ENCODE peak calls at places on chromosome 13, in eight cellular contexts. One of them, this sample, is unnamed.

GRCh38 chr13:74193391-74193790 is 59.2 kb upstream of the KLF12 start:
- DNase-seq in GM12865: no peak
- DNase-seq in foreskin fibroblast: peak; percentile 17
- DNase-seq in SK-N-SH: no peak
- DNase-seq in AG09319: no peak
- DNase-seq in tibial nerve: no peak
- DNase-seq in kidney epithelial cell: no peak
- DNase-seq in IMR-90: no peak
- DNase-seq in this sample: no peak

GRCh38 chr13:71704650-71705049 is 162.4 kb downstream of the DACH1 start:
- DNase-seq in GM12865: no peak
- DNase-seq in foreskin fibroblast: no peak
- DNase-seq in SK-N-SH: no peak
- DNase-seq in AG09319: no peak
- DNase-seq in tibial nerve: no peak
- DNase-seq in kidney epithelial cell: no peak
- DNase-seq in IMR-90: no peak
- DNase-seq in this sample: no peak

GRCh38 chr13:112064222-112064621 is 2.7 kb upstream of the SOX1 start:
- DNase-seq in GM12865: no peak
- DNase-seq in foreskin fibroblast: no peak
- DNase-seq in SK-N-SH: no peak
- DNase-seq in AG09319: no peak
- DNase-seq in tibial nerve: no peak
- DNase-seq in kidney epithelial cell: no peak
- DNase-seq in IMR-90: no peak
- DNase-seq in this sample: no peak

GRCh38 chr13:113058988-113059850 is 46.4 kb upstream of the F7 start:
- DNase-seq in GM12865: no peak
- DNase-seq in foreskin fibroblast: no peak
- DNase-seq in SK-N-SH: no peak
- DNase-seq in AG09319: no peak
- DNase-seq in tibial nerve: no peak
- DNase-seq in kidney epithelial cell: no peak
- DNase-seq in IMR-90: no peak
- DNase-seq in this sample: no peak

GRCh38 chr13:101217086-101217485 is 199.2 kb downstream of the NALCN start:
- DNase-seq in GM12865: no peak
- DNase-seq in foreskin fibroblast: no peak
- DNase-seq in SK-N-SH: no peak
- DNase-seq in AG09319: no peak
- DNase-seq in tibial nerve: no peak
- DNase-seq in kidney epithelial cell: no peak
- DNase-seq in IMR-90: no peak
- DNase-seq in this sample: no peak

GRCh38 chr13:23618341-23618740 is 48.1 kb downstream of the TNFRSF19 start:
- DNase-seq in GM12865: no peak
- DNase-seq in foreskin fibroblast: peak; percentile 95
- DNase-seq in SK-N-SH: no peak
- DNase-seq in AG09319: peak; percentile 72
- DNase-seq in tibial nerve: no peak
- DNase-seq in kidney epithelial cell: peak; percentile 90
- DNase-seq in IMR-90: peak; percentile 98
- DNase-seq in this sample: no peak

GRCh38 chr13:97781891-97782305 is 171.6 kb upstream of the IPO5 start:
- DNase-seq in GM12865: no peak
- DNase-seq in foreskin fibroblast: no peak
- DNase-seq in SK-N-SH: no peak
- DNase-seq in AG09319: no peak
- DNase-seq in tibial nerve: no peak
- DNase-seq in kidney epithelial cell: no peak
- DNase-seq in IMR-90: no peak
- DNase-seq in this sample: no peak

GRCh38 chr13:40148742-40149141 is 493.3 kb downstream of the COG6 start:
- DNase-seq in GM12865: no peak
- DNase-seq in foreskin fibroblast: no peak
- DNase-seq in SK-N-SH: no peak
- DNase-seq in AG09319: no peak
- DNase-seq in tibial nerve: no peak
- DNase-seq in kidney epithelial cell: no peak
- DNase-seq in IMR-90: no peak
- DNase-seq in this sample: no peak

GRCh38 chr13:23505007-23505406 is 65.2 kb upstream of the TNFRSF19 start:
- DNase-seq in GM12865: no peak
- DNase-seq in foreskin fibroblast: peak; percentile 71
- DNase-seq in SK-N-SH: no peak
- DNase-seq in AG09319: no peak
- DNase-seq in tibial nerve: no peak
- DNase-seq in kidney epithelial cell: no peak
- DNase-seq in IMR-90: peak; percentile 74
- DNase-seq in this sample: no peak

GRCh38 chr13:41050041-41050440 is 11.3 kb upstream of the WBP4 start:
- DNase-seq in GM12865: no peak
- DNase-seq in foreskin fibroblast: no peak
- DNase-seq in SK-N-SH: no peak
- DNase-seq in AG09319: no peak
- DNase-seq in tibial nerve: no peak
- DNase-seq in kidney epithelial cell: no peak
- DNase-seq in IMR-90: no peak
- DNase-seq in this sample: no peak

GRCh38 chr13:36680918-36681317 is 7.1 kb downstream of the SERTM1 start:
- DNase-seq in GM12865: no peak
- DNase-seq in foreskin fibroblast: no peak
- DNase-seq in SK-N-SH: no peak
- DNase-seq in AG09319: no peak
- DNase-seq in tibial nerve: no peak
- DNase-seq in kidney epithelial cell: no peak
- DNase-seq in IMR-90: no peak
- DNase-seq in this sample: no peak

GRCh38 chr13:112658807-112659206 is 31.0 kb upstream of the ATP11A start:
- DNase-seq in GM12865: no peak
- DNase-seq in foreskin fibroblast: no peak
- DNase-seq in SK-N-SH: no peak
- DNase-seq in AG09319: no peak
- DNase-seq in tibial nerve: no peak
- DNase-seq in kidney epithelial cell: peak; percentile 41
- DNase-seq in IMR-90: peak; percentile 10
- DNase-seq in this sample: no peak

GRCh38 chr13:96816874-96817273 is 177.4 kb downstream of the OXGR1 start:
- DNase-seq in GM12865: no peak
- DNase-seq in foreskin fibroblast: peak; percentile 26
- DNase-seq in SK-N-SH: no peak
- DNase-seq in AG09319: no peak
- DNase-seq in tibial nerve: no peak
- DNase-seq in kidney epithelial cell: no peak
- DNase-seq in IMR-90: no peak
- DNase-seq in this sample: no peak

GRCh38 chr13:100297413-100297812 is 208.5 kb downstream of the PCCA start:
- DNase-seq in GM12865: no peak
- DNase-seq in foreskin fibroblast: no peak
- DNase-seq in SK-N-SH: no peak
- DNase-seq in AG09319: no peak
- DNase-seq in tibial nerve: no peak
- DNase-seq in kidney epithelial cell: no peak
- DNase-seq in IMR-90: no peak
- DNase-seq in this sample: no peak

GRCh38 chr13:75415720-75416119 is 66.2 kb downstream of the TBC1D4 start:
- DNase-seq in GM12865: no peak
- DNase-seq in foreskin fibroblast: peak; percentile 88
- DNase-seq in SK-N-SH: no peak
- DNase-seq in AG09319: peak; percentile 43
- DNase-seq in tibial nerve: no peak
- DNase-seq in kidney epithelial cell: no peak
- DNase-seq in IMR-90: peak; percentile 89
- DNase-seq in this sample: no peak

GRCh38 chr13:75417647-75418046 is 64.3 kb downstream of the TBC1D4 start:
- DNase-seq in GM12865: no peak
- DNase-seq in foreskin fibroblast: no peak
- DNase-seq in SK-N-SH: no peak
- DNase-seq in AG09319: no peak
- DNase-seq in tibial nerve: no peak
- DNase-seq in kidney epithelial cell: no peak
- DNase-seq in IMR-90: no peak
- DNase-seq in this sample: no peak

GRCh38 chr13:75417006-75417384 is 65.0 kb downstream of the TBC1D4 start:
- DNase-seq in GM12865: no peak
- DNase-seq in foreskin fibroblast: peak; percentile 31
- DNase-seq in SK-N-SH: no peak
- DNase-seq in AG09319: no peak
- DNase-seq in tibial nerve: no peak
- DNase-seq in kidney epithelial cell: no peak
- DNase-seq in IMR-90: no peak
- DNase-seq in this sample: no peak

GRCh38 chr13:75418186-75418843 is 63.7 kb downstream of the TBC1D4 start:
- DNase-seq in GM12865: no peak
- DNase-seq in foreskin fibroblast: no peak
- DNase-seq in SK-N-SH: no peak
- DNase-seq in AG09319: no peak
- DNase-seq in tibial nerve: no peak
- DNase-seq in kidney epithelial cell: no peak
- DNase-seq in IMR-90: no peak
- DNase-seq in this sample: no peak

GRCh38 chr13:75416327-75417005 is 65.5 kb downstream of the TBC1D4 start:
- DNase-seq in GM12865: peak; percentile 68
- DNase-seq in foreskin fibroblast: peak; percentile 18
- DNase-seq in SK-N-SH: no peak
- DNase-seq in AG09319: no peak
- DNase-seq in tibial nerve: no peak
- DNase-seq in kidney epithelial cell: no peak
- DNase-seq in IMR-90: no peak
- DNase-seq in this sample: no peak
- TF ChIP-seq CTCF in GM12865: peak; percentile 8
- TF ChIP-seq CTCF in foreskin fibroblast: no peak
- TF ChIP-seq CTCF in SK-N-SH: no peak
- TF ChIP-seq CTCF in AG09319: no peak
- TF ChIP-seq CTCF in tibial nerve: no peak
- TF ChIP-seq CTCF in kidney epithelial cell: no peak
- TF ChIP-seq CTCF in IMR-90: no peak
- TF ChIP-seq CTCF in this sample: no peak

GRCh38 chr13:59367467-59367866 is 796.3 kb downstream of the DIAPH3 start:
- DNase-seq in GM12865: no peak
- DNase-seq in foreskin fibroblast: no peak
- DNase-seq in SK-N-SH: no peak
- DNase-seq in AG09319: no peak
- DNase-seq in tibial nerve: no peak
- DNase-seq in kidney epithelial cell: no peak
- DNase-seq in IMR-90: no peak
- DNase-seq in this sample: no peak

GRCh38 chr13:59363950-59364349 is 799.8 kb downstream of the DIAPH3 start:
- DNase-seq in GM12865: no peak
- DNase-seq in foreskin fibroblast: no peak
- DNase-seq in SK-N-SH: peak; percentile 27
- DNase-seq in AG09319: no peak
- DNase-seq in tibial nerve: no peak
- DNase-seq in kidney epithelial cell: no peak
- DNase-seq in IMR-90: no peak
- DNase-seq in this sample: no peak

GRCh38 chr13:59368652-59369051 is 795.1 kb downstream of the DIAPH3 start:
- DNase-seq in GM12865: no peak
- DNase-seq in foreskin fibroblast: no peak
- DNase-seq in SK-N-SH: no peak
- DNase-seq in AG09319: no peak
- DNase-seq in tibial nerve: no peak
- DNase-seq in kidney epithelial cell: no peak
- DNase-seq in IMR-90: no peak
- DNase-seq in this sample: no peak

GRCh38 chr13:59360916-59361315 is 802.8 kb downstream of the DIAPH3 start:
- DNase-seq in GM12865: no peak
- DNase-seq in foreskin fibroblast: no peak
- DNase-seq in SK-N-SH: no peak
- DNase-seq in AG09319: no peak
- DNase-seq in tibial nerve: no peak
- DNase-seq in kidney epithelial cell: no peak
- DNase-seq in IMR-90: no peak
- DNase-seq in this sample: no peak

GRCh38 chr13:59364508-59365187 is 799.1 kb downstream of the DIAPH3 start:
- DNase-seq in GM12865: no peak
- DNase-seq in foreskin fibroblast: no peak
- DNase-seq in SK-N-SH: peak; percentile 62
- DNase-seq in AG09319: no peak
- DNase-seq in tibial nerve: no peak
- DNase-seq in kidney epithelial cell: no peak
- DNase-seq in IMR-90: no peak
- DNase-seq in this sample: no peak
- TF ChIP-seq CTCF in GM12865: no peak
- TF ChIP-seq CTCF in foreskin fibroblast: no peak
- TF ChIP-seq CTCF in SK-N-SH: no peak
- TF ChIP-seq CTCF in AG09319: no peak
- TF ChIP-seq CTCF in tibial nerve: no peak
- TF ChIP-seq CTCF in kidney epithelial cell: no peak
- TF ChIP-seq CTCF in IMR-90: no peak
- TF ChIP-seq CTCF in this sample: no peak

DNA sequence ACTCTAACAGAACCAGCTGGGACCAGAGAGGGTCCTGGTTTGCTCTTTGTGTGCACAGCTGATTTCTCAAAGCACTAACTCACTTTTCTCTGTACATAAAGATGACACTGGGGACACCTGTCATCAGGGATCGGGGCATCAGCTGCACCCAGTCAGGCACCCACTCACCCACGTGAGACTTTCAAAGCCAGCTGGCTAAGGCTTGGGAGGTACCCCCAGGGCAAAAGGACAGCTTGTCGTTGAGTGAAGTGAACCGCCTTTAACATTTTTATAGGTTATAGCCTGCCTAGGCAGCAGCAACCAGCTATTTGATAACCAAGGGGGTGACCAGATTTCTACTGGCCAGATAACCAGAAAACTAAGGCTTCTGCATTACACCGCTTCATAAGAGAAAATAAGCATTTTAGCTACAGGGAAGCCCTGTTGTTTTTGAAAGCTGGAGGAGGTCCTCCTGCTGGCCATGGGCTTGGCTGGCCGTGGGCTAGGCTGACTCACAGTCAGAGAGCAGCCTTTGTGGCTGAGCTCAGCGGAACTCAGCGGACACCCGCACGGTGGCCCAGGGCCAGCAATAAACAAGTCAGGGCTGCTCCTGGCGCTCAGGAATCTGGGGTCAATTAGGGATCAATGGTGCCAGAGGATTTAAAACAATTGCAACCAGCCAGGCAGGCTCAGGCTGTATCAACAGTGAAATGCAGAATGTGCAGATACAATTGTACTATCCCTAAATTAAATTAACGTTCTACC is 57.1 kb downstream of the ALOX5AP start:
- DNase-seq in GM12865: no peak
- DNase-seq in foreskin fibroblast: peak; percentile 99
- DNase-seq in SK-N-SH: peak; percentile 75
- DNase-seq in AG09319: peak; percentile 95
- DNase-seq in tibial nerve: peak; percentile 55
- DNase-seq in kidney epithelial cell: peak; percentile 84
- DNase-seq in IMR-90: peak; percentile 94
- DNase-seq in this sample: no peak
- TF ChIP-seq CTCF in GM12865: no peak
- TF ChIP-seq CTCF in foreskin fibroblast: peak; percentile 67
- TF ChIP-seq CTCF in SK-N-SH: peak; percentile 53
- TF ChIP-seq CTCF in AG09319: peak; percentile 62
- TF ChIP-seq CTCF in tibial nerve: peak; percentile 30
- TF ChIP-seq CTCF in kidney epithelial cell: peak; percentile 71
- TF ChIP-seq CTCF in IMR-90: peak; percentile 64
- TF ChIP-seq CTCF in this sample: no peak

DNA sequence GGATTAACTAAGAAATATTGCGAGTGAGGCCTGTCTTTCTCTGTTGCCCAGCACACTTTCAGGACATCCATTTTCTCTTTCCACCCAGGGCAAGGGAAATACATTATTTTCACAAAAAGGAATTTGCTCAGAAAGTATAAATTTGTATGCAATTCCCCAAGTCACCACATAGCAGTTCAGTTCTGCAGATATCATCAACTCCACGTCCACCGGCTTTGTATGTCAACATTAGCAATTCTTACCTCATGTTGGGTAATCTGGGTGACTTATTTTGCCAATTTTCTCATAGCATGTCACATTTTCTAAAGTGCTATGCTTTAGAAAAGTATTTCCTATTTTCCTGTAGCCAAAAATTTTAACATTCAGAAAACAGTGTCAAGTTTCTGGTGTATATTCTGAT is 501.8 kb downstream of the EFNB2 start:
- DNase-seq in GM12865: no peak
- DNase-seq in foreskin fibroblast: peak; percentile 77
- DNase-seq in SK-N-SH: no peak
- DNase-seq in AG09319: no peak
- DNase-seq in tibial nerve: no peak
- DNase-seq in kidney epithelial cell: no peak
- DNase-seq in IMR-90: peak; percentile 59
- DNase-seq in this sample: no peak
- TF ChIP-seq CTCF in GM12865: peak; percentile 0
- TF ChIP-seq CTCF in foreskin fibroblast: peak; percentile 27
- TF ChIP-seq CTCF in SK-N-SH: peak; percentile 47
- TF ChIP-seq CTCF in AG09319: peak; percentile 6
- TF ChIP-seq CTCF in tibial nerve: no peak
- TF ChIP-seq CTCF in kidney epithelial cell: peak; percentile 8
- TF ChIP-seq CTCF in IMR-90: peak; percentile 29
- TF ChIP-seq CTCF in this sample: peak; percentile 65